ENCODE peak calls at places on chromosomes 2 and 18, in four cellular contexts. G is kidney epithelial cell, M is pancreas, P is choroid plexus epithelial cell. E is an unnamed sample.

GRCh38 chr2:170716851-170717598 is 1.9 kb downstream of the SP5 start:
- DNase-seq in G (no peak), M (peak), P (peak), E (peak)

GRCh38 chr2:222301296-222301997 is 2.6 kb upstream of the PAX3 start:
- DNase-seq in G (no peak), M (no peak), P (no peak), E (no peak)

GRCh38 chr18:39862341-39862740 is 2092.7 kb upstream of the PIK3C3 start:
- DNase-seq in G (no peak), M (no peak), P (peak), E (no peak)

GRCh38 chr2:24885221-24886113 is 34.6 kb downstream of the ADCY3 start:
- DNase-seq in G (no peak), M (no peak), P (no peak), E (no peak)

GRCh38 chr18:61731169-61731568 is 161.6 kb downstream of the RNF152 start:
- DNase-seq in G (no peak), M (no peak), P (peak), E (no peak)

GRCh38 chr2:128436498-128437180 is 118.0 kb upstream of the HS6ST1 start:
- DNase-seq in G (no peak), M (peak), P (no peak), E (no peak)

GRCh38 chr2:240366901-240367300 is 68.6 kb upstream of the GPC1 start:
- DNase-seq in G (no peak), M (no peak), P (no peak), E (no peak)

GRCh38 chr2:191760655-191761054 is 82.7 kb downstream of the NABP1 start:
- DNase-seq in G (no peak), M (no peak), P (no peak), E (no peak)

GRCh38 chr2:36568533-36569246 is 29.3 kb downstream of the FEZ2 start:
- DNase-seq in G (no peak), M (no peak), P (peak), E (peak)

GRCh38 chr2:240960963-240961876 is 37.2 kb upstream of the SNED1 start:
- DNase-seq in G (no peak), M (no peak), P (peak), E (peak)

GRCh38 chr2:223532161-223532560 is 70.0 kb downstream of the SCG2 start:
- DNase-seq in G (no peak), M (no peak), P (peak), E (no peak)

GRCh38 chr2:20852670-20853069 is 29.8 kb upstream of the LDAH start:
- DNase-seq in G (no peak), M (no peak), P (no peak), E (no peak)

GRCh38 chr18:2180586-2180985 is 390.7 kb downstream of the METTL4 start:
- DNase-seq in G (no peak), M (no peak), P (no peak), E (no peak)

GRCh38 chr2:6676776-6677175 is 188.9 kb downstream of the CMPK2 start:
- DNase-seq in G (no peak), M (no peak), P (no peak), E (no peak)

GRCh38 chr2:191231995-191232394 is 13.2 kb upstream of the MYO1B start:
- DNase-seq in G (no peak), M (no peak), P (peak), E (no peak)

GRCh38 chr2:97985998-97986397 is 9.8 kb downstream of the TMEM131 start:
- DNase-seq in G (no peak), M (no peak), P (no peak), E (no peak)

GRCh38 chr2:97982621-97983020 is 13.1 kb downstream of the TMEM131 start:
- DNase-seq in G (no peak), M (no peak), P (no peak), E (no peak)

GRCh38 chr2:97983134-97983533 is 12.6 kb downstream of the TMEM131 start:
- DNase-seq in G (no peak), M (no peak), P (no peak), E (no peak)

GRCh38 chr2:97979894-97980293 is 15.9 kb downstream of the TMEM131 start:
- DNase-seq in G (no peak), M (no peak), P (no peak), E (no peak)

DNA sequence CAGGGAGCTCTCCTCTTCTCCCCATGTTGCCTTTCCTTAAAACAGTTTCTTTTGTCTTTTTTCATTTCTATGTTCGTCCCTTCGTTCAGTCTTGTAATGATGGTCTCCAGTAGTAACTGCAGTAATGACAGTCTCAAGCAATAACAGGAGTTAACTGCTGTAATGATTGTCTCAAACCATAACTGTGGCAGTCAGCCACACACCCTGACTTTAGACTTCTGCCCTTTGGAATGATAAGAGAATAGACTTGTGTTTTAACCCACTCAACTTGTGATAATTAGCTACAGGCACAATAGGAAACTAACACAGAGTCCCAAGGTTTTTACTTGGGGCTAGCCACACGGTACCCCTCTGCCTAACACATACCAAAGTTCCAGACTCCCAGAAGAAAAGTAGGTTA is 12.1 kb downstream of the TMEM131 start:
- DNase-seq in G (no peak), M (no peak), P (no peak), E (no peak)
- H3K4me3 ChIP-seq in G (no peak), M (no peak), P (no peak), E (no peak)

GRCh38 chr18:47174545-47175116 is 1.5 kb downstream of the IER3IP1 start:
- DNase-seq in G (no peak), M (no peak), P (peak), E (no peak)
- H3K4me3 ChIP-seq in G (peak), M (peak), P (peak), E (peak)

DNA sequence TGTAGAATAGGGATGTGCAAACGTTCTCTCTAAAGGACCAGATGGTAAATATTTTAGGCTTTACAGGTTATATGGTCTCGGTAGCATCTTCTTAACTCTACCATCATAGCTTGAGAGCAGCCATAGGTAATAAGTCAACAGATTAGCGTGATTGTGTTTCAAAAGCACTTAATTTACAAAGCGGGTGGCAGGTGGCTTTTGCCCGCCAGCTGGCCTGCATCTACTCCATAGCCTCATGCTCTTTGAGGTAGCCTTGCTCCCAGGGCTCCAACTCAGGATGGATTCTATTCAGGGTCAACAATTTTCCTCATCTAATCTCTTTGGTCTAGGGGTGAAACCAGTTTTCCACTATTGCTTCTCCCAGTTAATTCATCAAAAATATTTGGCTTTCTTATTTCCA is 5.0 kb upstream of the ATP9B start:
- DNase-seq in G (no peak), M (no peak), P (no peak), E (no peak)
- H3K4me3 ChIP-seq in G (no peak), M (no peak), P (no peak), E (no peak)

DNA sequence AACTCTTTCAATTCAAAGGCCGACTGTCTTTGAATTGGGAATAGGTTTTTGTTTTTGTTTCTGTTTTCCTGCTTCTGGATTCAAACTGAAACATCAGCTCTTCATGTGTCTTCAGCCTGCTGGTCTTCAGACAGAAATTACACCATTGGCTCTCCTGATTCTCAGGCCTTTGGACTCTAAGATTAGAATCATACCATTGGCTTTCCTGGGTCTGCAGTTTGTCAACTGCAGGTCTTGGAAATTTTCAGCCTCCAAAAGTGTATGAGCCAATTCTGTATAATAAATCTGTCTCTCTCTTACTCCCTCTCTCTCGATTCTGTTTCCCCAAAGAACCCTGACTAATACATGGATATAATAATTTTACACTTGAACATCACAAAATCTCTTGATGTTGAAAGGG is 31.1 kb downstream of the CTLA4 start:
- DNase-seq in G (no peak), M (no peak), P (no peak), E (no peak)
- H3K4me3 ChIP-seq in G (no peak), M (no peak), P (no peak), E (no peak)

DNA sequence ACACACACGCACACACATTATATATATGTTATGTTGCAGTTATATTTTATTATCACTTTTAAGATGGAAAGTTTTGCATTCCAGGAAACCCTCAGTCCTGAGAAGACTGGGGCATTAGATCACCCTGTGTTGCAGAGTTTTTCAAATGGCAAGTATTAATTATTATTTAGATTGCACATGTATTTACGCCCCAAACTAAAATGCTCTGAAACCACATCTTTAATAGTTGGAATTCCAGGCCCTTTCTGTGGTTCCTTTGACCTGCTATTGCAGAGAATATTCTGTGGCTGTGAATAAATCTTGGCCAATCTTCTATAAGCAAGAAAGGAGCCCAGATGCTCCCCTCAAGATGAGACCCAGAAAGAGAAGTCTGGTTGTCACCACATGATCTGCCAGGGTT is 427.0 kb upstream of the TNP1 start:
- DNase-seq in G (no peak), M (no peak), P (peak), E (peak)
- H3K4me3 ChIP-seq in G (no peak), M (no peak), P (no peak), E (no peak)

GRCh38 chr18:10010611-10011015 is 96.8 kb downstream of the VAPA start:
- DNase-seq in G (peak), M (no peak), P (peak), E (no peak)
- H3K4me3 ChIP-seq in G (no peak), M (no peak), P (no peak), E (no peak)

E was measured in cardiac muscle cell.